ENCODE peak calls at places on chromosomes 2 and 18, in six cellular contexts. B, W, G, L, D and H are unnamed samples.

GRCh38 chr2:119006441-119006840 is 64.4 kb downstream of the MARCO start:
- DNase-seq in B (no peak), W (no peak), G (no peak), L (no peak), D (no peak), H (no peak)

GRCh38 chr2:30975156-30975555 is 163.1 kb downstream of the GALNT14 start:
- DNase-seq in B (no peak), W (no peak), G (no peak), L (no peak), D (no peak), H (no peak)

GRCh38 chr18:48676756-48677368 is 138.0 kb downstream of the CTIF start:
- DNase-seq in B (peak; percentile 27), W (no peak), G (peak; percentile 80), L (peak; percentile 89), D (peak; percentile 47), H (no peak)

GRCh38 chr2:189306441-189307006 is 127.0 kb upstream of the COL5A2 start:
- DNase-seq in B (no peak), W (no peak), G (no peak), L (no peak), D (no peak), H (no peak)

GRCh38 chr2:111923271-111923670 is 24.9 kb downstream of the MERTK start:
- DNase-seq in B (no peak), W (peak; percentile 56), G (no peak), L (no peak), D (no peak), H (peak; percentile 85)

GRCh38 chr2:211347328-211347727 is 790.9 kb downstream of the CPS1 start:
- DNase-seq in B (no peak), W (no peak), G (no peak), L (peak; percentile 33), D (no peak), H (no peak)

GRCh38 chr2:36482576-36483214 is 115.3 kb downstream of the FEZ2 start:
- DNase-seq in B (peak; percentile 67), W (no peak), G (no peak), L (no peak), D (peak; percentile 15), H (no peak)

GRCh38 chr2:148614332-148615049 is 30.1 kb upstream of the EPC2 start:
- DNase-seq in B (peak; percentile 27), W (no peak), G (peak; percentile 43), L (peak; percentile 22), D (peak; percentile 79), H (peak; percentile 29)

GRCh38 chr2:214014551-214015230 is 396.2 kb upstream of the VWC2L start:
- DNase-seq in B (no peak), W (no peak), G (no peak), L (no peak), D (peak; percentile 30), H (no peak)

GRCh38 chr2:211899871-211900482 is 638.6 kb downstream of the ERBB4 start:
- DNase-seq in B (no peak), W (no peak), G (no peak), L (no peak), D (no peak), H (no peak)

GRCh38 chr18:39672171-39672570 is 2106.6 kb upstream of the CELF4 start:
- DNase-seq in B (no peak), W (no peak), G (no peak), L (no peak), D (no peak), H (no peak)

GRCh38 chr18:48539406-48540328 is 836 bp downstream of the CTIF start:
- DNase-seq in B (peak; percentile 44), W (peak; percentile 46), G (peak; percentile 42), L (peak; percentile 53), D (peak; percentile 72), H (no peak)

GRCh38 chr2:113915067-113915819 is 25.4 kb downstream of the ACTR3 start:
- DNase-seq in B (no peak), W (no peak), G (no peak), L (no peak), D (no peak), H (no peak)

GRCh38 chr2:150581717-150582472 is 94.4 kb upstream of the RND3 start:
- DNase-seq in B (no peak), W (no peak), G (no peak), L (no peak), D (no peak), H (no peak)

GRCh38 chr2:219335373-219335786 is 2.8 kb upstream of the RESP18 start:
- DNase-seq in B (no peak), W (no peak), G (no peak), L (peak; percentile 24), D (peak; percentile 50), H (no peak)

DNA sequence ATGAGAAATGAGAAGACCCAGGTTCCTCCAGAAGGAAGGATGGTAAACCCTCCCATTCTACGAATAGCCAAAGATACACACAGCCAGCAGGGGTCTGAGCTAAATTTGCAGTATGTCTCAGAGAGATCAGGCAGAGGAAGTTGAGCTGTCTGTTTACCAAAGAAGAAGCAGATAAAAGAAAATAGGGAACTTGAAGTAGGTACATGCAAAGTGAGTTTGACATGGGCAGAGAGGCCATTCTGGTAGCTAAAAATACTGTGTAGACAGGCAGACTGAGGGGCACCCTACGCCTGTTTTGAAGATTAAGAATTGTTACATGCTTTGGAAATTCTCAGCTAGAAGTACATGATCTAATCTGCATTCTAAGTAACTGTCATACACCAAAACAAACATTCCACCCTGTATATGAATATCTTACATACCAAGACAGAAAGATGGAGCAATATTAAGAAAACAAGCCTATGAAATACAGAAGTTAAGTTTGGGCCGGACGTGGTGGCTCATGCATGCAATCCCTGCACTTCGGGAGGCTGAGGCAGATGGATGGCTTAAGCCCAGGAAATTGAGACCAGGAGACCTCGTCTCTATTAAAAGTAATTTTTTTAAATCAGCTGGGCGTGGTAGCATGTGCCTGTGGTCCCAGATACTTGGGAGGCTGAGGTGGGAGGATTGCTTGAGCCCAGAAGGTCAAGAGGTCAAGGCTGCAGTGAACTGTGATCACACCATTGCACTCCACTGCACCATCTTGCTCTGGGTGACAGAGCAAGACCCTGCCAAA is 157.9 kb downstream of the ANKRD44 start:
- DNase-seq in B (peak; percentile 75), W (peak; percentile 27), G (no peak), L (no peak), D (no peak), H (no peak)
- TF ChIP-seq CTCF in B (peak; percentile 50), W (no peak), G (peak; percentile 34), L (no peak), D (no peak), H (no peak)

GRCh38 chr2:237354930-237355329 is 59.0 kb downstream of the COL6A3 start:
- DNase-seq in B (peak; percentile 11), W (no peak), G (no peak), L (no peak), D (peak; percentile 89), H (no peak)
- TF ChIP-seq CTCF in B (no peak), W (no peak), G (no peak), L (no peak), D (peak; percentile 32), H (no peak)

GRCh38 chr18:31612124-31612523 is 20.4 kb downstream of the TTR start:
- DNase-seq in B (no peak), W (no peak), G (no peak), L (no peak), D (no peak), H (no peak)

GRCh38 chr18:31611511-31611910 is 19.8 kb downstream of the TTR start:
- DNase-seq in B (no peak), W (no peak), G (no peak), L (no peak), D (no peak), H (no peak)

GRCh38 chr18:31614044-31614443 is 22.4 kb downstream of the TTR start:
- DNase-seq in B (no peak), W (no peak), G (no peak), L (no peak), D (no peak), H (no peak)

GRCh38 chr18:31609886-31610646 is 18.4 kb downstream of the TTR start:
- DNase-seq in B (no peak), W (no peak), G (no peak), L (no peak), D (no peak), H (no peak)

DNA sequence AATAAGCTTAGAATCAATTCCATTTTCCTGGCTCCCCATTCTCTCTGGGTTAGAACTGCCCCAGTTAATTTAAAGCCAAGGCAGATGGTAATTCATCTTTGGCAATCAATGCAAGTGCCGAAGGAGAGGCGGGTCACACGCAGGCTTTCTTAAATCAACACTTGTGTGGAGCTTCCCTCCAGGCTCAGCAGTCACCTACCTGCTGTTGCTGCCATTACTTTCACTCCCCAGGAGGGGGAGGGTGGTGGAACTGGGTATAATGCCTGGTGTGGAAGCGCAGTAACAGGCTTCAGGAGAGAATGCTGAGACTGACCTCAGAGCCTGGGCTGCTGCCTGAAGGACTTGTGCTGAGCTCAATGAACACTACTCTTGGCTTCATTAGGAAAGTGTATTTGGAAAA is 19.2 kb downstream of the TTR start:
- DNase-seq in B (no peak), W (no peak), G (no peak), L (peak; percentile 63), D (peak; percentile 51), H (no peak)
- TF ChIP-seq CTCF in B (peak; percentile 53), W (no peak), G (peak; percentile 14), L (peak; percentile 46), D (peak; percentile 50), H (no peak)

GRCh38 chr2:74441111-74441689 is 537 bp downstream of the RTKN start:
- DNase-seq in B (no peak), W (no peak), G (no peak), L (peak; percentile 42), D (no peak), H (no peak)

GRCh38 chr2:74439373-74440004 is 2.2 kb downstream of the RTKN start:
- DNase-seq in B (no peak), W (no peak), G (no peak), L (no peak), D (no peak), H (no peak)

GRCh38 chr2:74440005-74440377 is 1.7 kb downstream of the RTKN start:
- DNase-seq in B (no peak), W (peak; percentile 56), G (no peak), L (no peak), D (no peak), H (no peak)

GRCh38 chr2:74441690-74442482 is at the start of gene RTKN:
- DNase-seq in B (no peak), W (no peak), G (peak; percentile 59), L (peak; percentile 88), D (peak; percentile 84), H (no peak)

DNA sequence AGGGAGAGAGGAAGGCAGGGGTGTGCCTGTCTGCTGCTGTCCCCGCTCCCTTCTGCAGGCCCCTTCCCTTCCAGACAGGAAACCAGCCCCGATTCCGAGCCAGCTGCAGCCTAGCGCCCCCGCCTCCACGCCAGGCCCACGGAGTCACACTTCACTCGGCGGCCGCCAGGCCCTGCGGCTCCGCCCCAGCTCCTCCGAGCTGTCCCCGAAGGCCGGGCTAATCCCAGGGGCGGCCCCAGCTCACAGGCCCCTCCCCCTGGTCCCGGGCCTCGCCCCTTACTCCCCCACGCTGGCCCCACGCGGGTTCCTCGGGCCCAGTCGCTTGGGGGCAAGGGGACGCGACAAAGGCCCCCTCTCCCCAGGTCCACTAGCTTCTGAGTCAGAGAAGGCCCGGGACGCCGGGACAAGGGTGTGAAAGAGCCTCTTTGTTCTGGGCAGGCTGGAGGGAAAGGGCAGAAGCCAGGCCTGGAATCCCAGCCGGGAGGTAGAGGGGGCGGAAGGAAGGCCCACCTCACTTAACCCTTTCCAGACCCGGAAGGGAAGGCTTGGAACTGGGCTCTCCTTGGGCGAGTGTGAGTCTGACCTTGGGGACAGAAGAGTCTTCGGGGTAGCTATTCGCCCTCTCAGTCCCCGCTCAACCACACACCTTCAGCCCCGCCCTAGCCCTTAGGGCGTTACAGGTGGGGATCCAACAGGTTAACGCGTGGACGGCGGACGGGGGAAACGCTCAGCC is 1.2 kb downstream of the RTKN start:
- DNase-seq in B (peak; percentile 68), W (peak; percentile 85), G (peak; percentile 70), L (peak; percentile 83), D (peak; percentile 78), H (peak; percentile 48)
- TF ChIP-seq CTCF in B (peak; percentile 45), W (no peak), G (no peak), L (no peak), D (no peak), H (no peak)